ENCODE peak calls at places on chromosome 1, in six cellular contexts. C is caudate nucleus; N is astrocyte of the spinal cord; A is GM10248; H is stimulated activated CD4-positive, alpha-beta T cell treated with anti-CD3 and anti-CD28 coated beads, Interleukin-2, amount 100 ng/mL, for 48 hours; W is endothelial cell. O is an unnamed sample.

GRCh38 chr1:106063510-106063909 is 993.0 kb upstream of the PRMT6 start:
- DNase-seq in C (no peak), N (no peak), A (no peak), H (no peak), W (no peak), O (no peak)

GRCh38 chr1:14825396-14825795 is 226.9 kb downstream of the KAZN start:
- DNase-seq in C (no peak), N (no peak), A (no peak), H (no peak), W (no peak), O (no peak)

GRCh38 chr1:198273901-198274300 is 117.1 kb downstream of the NEK7 start:
- DNase-seq in C (no peak), N (no peak), A (no peak), H (no peak), W (no peak), O (no peak)

GRCh38 chr1:7386226-7387052 is 384.7 kb upstream of the VAMP3 start:
- DNase-seq in C (no peak), N (peak), A (no peak), H (no peak), W (no peak), O (no peak)

GRCh38 chr1:86757272-86757984 is 53.1 kb downstream of the SH3GLB1 start:
- DNase-seq in C (peak), N (peak), A (no peak), H (no peak), W (no peak), O (no peak)

GRCh38 chr1:109984190-109984455 is 442 bp upstream of the AHCYL1 start:
- DNase-seq in C (no peak), N (no peak), A (no peak), H (no peak), W (no peak), O (no peak)

GRCh38 chr1:27004471-27005165 is 8.0 kb downstream of the TENT5B start:
- DNase-seq in C (no peak), N (no peak), A (no peak), H (no peak), W (no peak), O (no peak)

GRCh38 chr1:241411776-241412338 is 54.9 kb upstream of the RGS7 start:
- DNase-seq in C (no peak), N (peak), A (no peak), H (no peak), W (no peak), O (no peak)

GRCh38 chr1:189305279-189305678 is 1172.4 kb downstream of the BRINP3 start:
- DNase-seq in C (no peak), N (no peak), A (no peak), H (no peak), W (no peak), O (no peak)

GRCh38 chr1:201565024-201565730 is 26.2 kb downstream of the NAV1 start:
- DNase-seq in C (peak), N (no peak), A (no peak), H (no peak), W (no peak), O (no peak)

GRCh38 chr1:28246427-28246832 is 10.5 kb downstream of the ATP5IF1 start:
- DNase-seq in C (no peak), N (no peak), A (no peak), H (no peak), W (no peak), O (peak)

GRCh38 chr1:25694167-25694566 is 77.6 kb downstream of the MAN1C1 start:
- DNase-seq in C (no peak), N (no peak), A (no peak), H (no peak), W (no peak), O (no peak)

GRCh38 chr1:53349968-53350852 is 22.3 kb upstream of the LRP8 start:
- DNase-seq in C (no peak), N (no peak), A (no peak), H (no peak), W (no peak), O (peak)

GRCh38 chr1:88695781-88696180 is 11.7 kb downstream of the PKN2 start:
- DNase-seq in C (no peak), N (peak), A (no peak), H (no peak), W (no peak), O (no peak)

GRCh38 chr1:112549590-112549989 is 40.8 kb downstream of the WNT2B start:
- DNase-seq in C (no peak), N (no peak), A (no peak), H (no peak), W (no peak), O (no peak)

GRCh38 chr1:185448591-185449186 is 131.6 kb upstream of the IVNS1ABP start:
- DNase-seq in C (no peak), N (peak), A (no peak), H (no peak), W (no peak), O (no peak)